ENCODE peak calls at places on chromosome 3, in five cellular contexts. L is NCI-H748 treated with DMSO at 0.1 percent for 48 hours; A is GM04504; U is stimulated activated CD4-positive, alpha-beta T cell treated with anti-CD3 and anti-CD28 coated beads, Interleukin-2, amount 100 ng/mL, for 48 hours; T is activated naive CD4-positive, alpha-beta T cell. M is an unnamed sample.

GRCh38 chr3:30310251-30310954 is 296.0 kb upstream of the TGFBR2 start:
- DNase-seq in L (no peak), A (no peak), U (no peak), T (no peak), M (no peak)

GRCh38 chr3:72595376-72595775 is 252.9 kb downstream of the SHQ1 start:
- DNase-seq in L (no peak), A (no peak), U (no peak), T (no peak), M (no peak)

GRCh38 chr3:160278210-160278609 is 53.0 kb downstream of the C3orf80 start:
- DNase-seq in L (no peak), A (no peak), U (no peak), T (no peak), M (no peak)

GRCh38 chr3:83934208-83935150 is 1024.3 kb upstream of the CADM2 start:
- DNase-seq in L (peak), A (no peak), U (no peak), T (no peak), M (peak)

GRCh38 chr3:184455991-184456390 is 76.1 kb downstream of the CHRD start:
- DNase-seq in L (no peak), A (no peak), U (no peak), T (no peak), M (no peak)

GRCh38 chr3:172595648-172596393 is 72.6 kb upstream of the TNFSF10 start:
- DNase-seq in L (peak), A (peak), U (no peak), T (no peak), M (peak)

GRCh38 chr3:9183811-9184463 is 65.5 kb downstream of the SRGAP3 start:
- DNase-seq in L (no peak), A (no peak), U (no peak), T (no peak), M (no peak)

GRCh38 chr3:193637831-193638230 is 44.8 kb downstream of the OPA1 start:
- DNase-seq in L (no peak), A (no peak), U (no peak), T (no peak), M (no peak)

GRCh38 chr3:4271834-4272233 is 31.3 kb upstream of the SETMAR start:
- DNase-seq in L (no peak), A (peak), U (no peak), T (no peak), M (no peak)

GRCh38 chr3:20984594-20985207 is 766.3 kb downstream of the ZNF385D start:
- DNase-seq in L (no peak), A (no peak), U (no peak), T (no peak), M (no peak)

GRCh38 chr3:119352235-119352634 is 58.1 kb downstream of the ARHGAP31 start:
- DNase-seq in L (no peak), A (no peak), U (peak), T (no peak), M (no peak)

GRCh38 chr3:190865828-190866227 is 3.3 kb upstream of the GMNC start:
- DNase-seq in L (no peak), A (no peak), U (no peak), T (no peak), M (no peak)

GRCh38 chr3:54087581-54088410 is 34.6 kb upstream of the CACNA2D3 start:
- DNase-seq in L (no peak), A (no peak), U (no peak), T (no peak), M (no peak)

GRCh38 chr3:171429635-171430034 is 30.6 kb downstream of the TNIK start:
- DNase-seq in L (no peak), A (no peak), U (no peak), T (no peak), M (no peak)

GRCh38 chr3:54663558-54664114 is 264.2 kb downstream of the LRTM1 start:
- DNase-seq in L (no peak), A (no peak), U (no peak), T (no peak), M (no peak)

GRCh38 chr3:69079269-69080159 is 651 bp downstream of the UBA3 start:
- DNase-seq in L (no peak), A (no peak), U (no peak), T (no peak), M (no peak)

GRCh38 chr3:130700541-130700940 is 46.1 kb downstream of the PIK3R4 start:
- DNase-seq in L (no peak), A (no peak), U (no peak), T (no peak), M (no peak)

GRCh38 chr3:186241910-186242821 is 119.9 kb downstream of the DGKG start:
- DNase-seq in L (no peak), A (no peak), U (peak), T (no peak), M (peak)

GRCh38 chr3:143998266-143998665 is 26.6 kb downstream of the DIPK2A start:
- DNase-seq in L (no peak), A (no peak), U (no peak), T (no peak), M (no peak)

GRCh38 chr3:164451083-164451910 is 627.0 kb downstream of the SI start:
- DNase-seq in L (no peak), A (no peak), U (no peak), T (no peak), M (no peak)

GRCh38 chr3:107942244-107942643 is 148.6 kb downstream of the CD47 start:
- DNase-seq in L (no peak), A (no peak), U (no peak), T (no peak), M (no peak)

M was measured in DMS153.